ENCODE peak calls at places on chromosomes 13 and 19, in eight cellular contexts. X is omental fat pad; K is mesendoderm; H is AG04450; C is stimulated activated CD8-positive, alpha-beta memory T cell treated with anti-CD3 and anti-CD28 coated beads, Interleukin-7, amount 100 ng/mL, for 4 hours; J is NCI-H774; Q is effector memory CD8-positive, alpha-beta T cell; B is WTC11. N is an unnamed sample.

GRCh38 chr13:28447206-28447605 is 47.7 kb downstream of the FLT1 start:
- DNase-seq in X (no peak), K (no peak), H (no peak), C (no peak), J (no peak), Q (no peak), B (no peak), N (no peak)

GRCh38 chr13:44437356-44438233 is 64.0 kb downstream of the SERP2 start:
- DNase-seq in X (no peak), K (peak; percentile 65), H (no peak), C (no peak), J (peak; percentile 19), Q (no peak), B (no peak), N (peak; percentile 21)

GRCh38 chr19:54229146-54229545 is 6.3 kb upstream of the LILRB3 start:
- DNase-seq in X (no peak), K (no peak), H (no peak), C (no peak), J (no peak), Q (no peak), B (no peak), N (no peak)

GRCh38 chr13:95636853-95637252 is 7.7 kb downstream of the DZIP1 start:
- DNase-seq in X (no peak), K (no peak), H (no peak), C (no peak), J (no peak), Q (no peak), B (no peak), N (no peak)

GRCh38 chr13:65808061-65808460 is 1422.1 kb downstream of the PCDH9 start:
- DNase-seq in X (no peak), K (no peak), H (no peak), C (no peak), J (no peak), Q (no peak), B (no peak), N (no peak)

GRCh38 chr13:111484129-111484925 is 163.9 kb downstream of the TEX29 start:
- DNase-seq in X (no peak), K (no peak), H (no peak), C (no peak), J (peak; percentile 91), Q (no peak), B (no peak), N (no peak)

GRCh38 chr13:33194820-33195692 is 90.5 kb downstream of the STARD13 start:
- DNase-seq in X (no peak), K (no peak), H (peak; percentile 79), C (no peak), J (peak; percentile 5), Q (no peak), B (no peak), N (no peak)

GRCh38 chr19:40612831-40613668 is 11.9 kb downstream of the LTBP4 start:
- DNase-seq in X (no peak), K (peak; percentile 81), H (no peak), C (peak; percentile 66), J (peak; percentile 69), Q (peak; percentile 57), B (peak; percentile 94), N (peak; percentile 79)

GRCh38 chr13:108168929-108169328 is 46.4 kb downstream of the LIG4 start:
- DNase-seq in X (no peak), K (no peak), H (no peak), C (no peak), J (no peak), Q (no peak), B (no peak), N (no peak)

GRCh38 chr13:21478881-21479808 is 20.0 kb upstream of the ZDHHC20 start:
- DNase-seq in X (no peak), K (peak; percentile 80), H (peak; percentile 47), C (peak; percentile 19), J (peak; percentile 9), Q (peak; percentile 65), B (no peak), N (peak; percentile 29)